ENCODE peak calls at places on chromosomes 3 and 15, in seven cellular contexts. O is stomach, B is adrenal gland, M is body of pancreas, P is uterus, J is ovary, H is heart left ventricle. S is an unnamed sample.

GRCh38 chr3:10437272-10437994 is 68.0 kb downstream of the ATP2B2 start:
- DNase-seq in H (no peak), J (no peak), B (no peak), O (no peak), P (no peak), M (no peak), S (no peak)

GRCh38 chr3:66140763-66141372 is 79.9 kb upstream of the SLC25A26 start:
- DNase-seq in H (no peak), O (peak; percentile 36), M (no peak), J (no peak), P (no peak), B (no peak), S (no peak)

GRCh38 chr15:70559223-70559823 is 204.0 kb downstream of the UACA start:
- DNase-seq in P (no peak), B (peak; percentile 65), O (peak; percentile 38), J (no peak), H (peak; percentile 43), M (no peak), S (peak; percentile 22)

GRCh38 chr3:179510496-179510895 is 52.2 kb upstream of the ACTL6A start:
- DNase-seq in H (no peak), J (no peak), M (no peak), O (no peak), P (no peak), B (no peak), S (no peak)

GRCh38 chr15:70670680-70671079 is 92.7 kb downstream of the UACA start:
- DNase-seq in O (no peak), M (no peak), J (no peak), P (no peak), H (no peak), B (no peak), S (no peak)

GRCh38 chr3:9884555-9885165 is 4.6 kb upstream of the CIDEC start:
- DNase-seq in M (no peak), H (no peak), B (peak; percentile 86), O (no peak), P (peak; percentile 48), J (no peak), S (peak; percentile 19)

GRCh38 chr3:50600841-50601591 is 10.6 kb downstream of the CISH start:
- DNase-seq in B (peak; percentile 97), H (peak; percentile 98), O (peak; percentile 97), P (peak; percentile 97), M (peak; percentile 99), J (peak; percentile 97), S (peak; percentile 96)

GRCh38 chr15:72197460-72198409 is at the start of gene GRAMD2A:
- DNase-seq in J (no peak), B (no peak), H (no peak), O (peak; percentile 43), P (no peak), M (no peak), S (no peak)

GRCh38 chr15:98727115-98728040 is 79.0 kb downstream of the IGF1R start:
- DNase-seq in J (peak; percentile 84), H (peak; percentile 93), B (peak; percentile 95), M (peak; percentile 79), P (peak; percentile 89), O (peak; percentile 92), S (peak; percentile 84)

GRCh38 chr3:155231792-155232191 is 61.7 kb downstream of the STRIT1 start:
- DNase-seq in M (no peak), B (no peak), P (no peak), O (no peak), J (no peak), H (no peak), S (no peak)

GRCh38 chr15:90851114-90851513 is 17.3 kb upstream of the FURIN start:
- DNase-seq in O (no peak), H (no peak), B (no peak), P (no peak), J (no peak), M (no peak), S (no peak)

GRCh38 chr15:34099914-34100313 is 1.7 kb downstream of the EMC7 start:
- DNase-seq in M (no peak), O (no peak), B (no peak), J (no peak), P (no peak), H (no peak), S (no peak)

GRCh38 chr15:57019496-57020160 is 101.2 kb downstream of the TCF12 start:
- DNase-seq in M (no peak), H (peak; percentile 59), J (no peak), O (no peak), P (no peak), B (no peak), S (no peak)

GRCh38 chr15:95409924-95410323 is 920.6 kb upstream of the NR2F2 start:
- DNase-seq in M (no peak), O (no peak), J (no peak), B (no peak), P (no peak), H (no peak), S (no peak)

GRCh38 chr3:127790580-127791183 is 31.6 kb downstream of the MGLL start:
- DNase-seq in J (no peak), O (no peak), H (no peak), M (no peak), P (no peak), B (no peak), S (peak; percentile 10)

GRCh38 chr15:31522056-31522455 is 195.4 kb downstream of the KLF13 start:
- DNase-seq in H (no peak), M (no peak), B (no peak), P (no peak), J (no peak), O (no peak), S (no peak)

GRCh38 chr3:52492059-52492458 is 3.1 kb upstream of the STAB1 start:
- DNase-seq in B (no peak), M (no peak), O (no peak), H (no peak), P (no peak), J (no peak), S (no peak)

GRCh38 chr3:5226783-5227182 is 39.3 kb downstream of the EDEM1 start:
- DNase-seq in J (no peak), H (no peak), O (no peak), P (no peak), M (no peak), B (no peak), S (no peak)

GRCh38 chr3:13593615-13594014 is 44.7 kb downstream of the FBLN2 start:
- DNase-seq in B (no peak), O (no peak), P (no peak), M (no peak), J (no peak), H (no peak), S (no peak)

GRCh38 chr3:41434781-41435180 is 235.5 kb downstream of the CTNNB1 start:
- DNase-seq in M (no peak), P (no peak), B (no peak), H (no peak), J (no peak), O (no peak), S (no peak)

GRCh38 chr3:27568393-27568792 is 84.2 kb upstream of the SLC4A7 start:
- DNase-seq in M (no peak), H (peak; percentile 84), P (peak; percentile 42), J (peak; percentile 19), O (peak; percentile 34), B (peak; percentile 80), S (peak; percentile 31)

GRCh38 chr3:21417991-21418390 is 333.0 kb downstream of the ZNF385D start:
- DNase-seq in P (no peak), B (no peak), H (no peak), M (no peak), O (no peak), J (no peak), S (no peak)

GRCh38 chr3:15728766-15729165 is 69.0 kb downstream of the ANKRD28 start:
- DNase-seq in O (no peak), J (no peak), P (no peak), B (no peak), H (no peak), M (no peak), S (no peak)

GRCh38 chr3:55904716-55905115 is 417.6 kb upstream of the WNT5A start:
- DNase-seq in P (no peak), H (no peak), B (no peak), J (no peak), M (no peak), O (no peak), S (no peak)

GRCh38 chr3:154987846-154988245 is 92.3 kb upstream of the MME start:
- DNase-seq in O (no peak), B (no peak), M (no peak), H (no peak), P (no peak), J (no peak), S (no peak)

GRCh38 chr15:39396979-39397615 is 183.8 kb upstream of the THBS1 start:
- DNase-seq in B (peak; percentile 55), P (no peak), H (no peak), O (no peak), M (no peak), J (no peak), S (no peak)

GRCh38 chr15:68578960-68579935 is at the start of gene CORO2B:
- DNase-seq in O (no peak), P (peak; percentile 59), M (no peak), H (peak; percentile 67), J (peak; percentile 74), B (no peak), S (no peak)

DNA sequence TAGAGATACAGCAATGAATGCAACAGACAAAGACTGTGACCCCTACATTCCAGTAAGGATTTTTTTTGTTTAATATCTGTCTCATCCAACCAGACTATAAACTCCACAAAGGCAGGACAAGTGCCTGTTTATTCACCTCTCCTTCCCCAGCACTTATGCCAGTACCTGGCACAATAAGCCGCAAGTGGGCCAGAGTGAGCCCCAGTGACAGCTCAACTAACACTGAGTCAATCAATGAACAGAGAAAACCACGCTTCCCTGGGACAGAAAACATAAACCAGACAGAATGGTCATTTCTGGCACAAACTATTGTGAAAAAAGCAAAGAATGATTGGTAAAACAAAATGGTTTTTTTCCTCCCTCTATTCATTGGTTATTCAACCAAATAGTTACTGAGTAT is 52.2 kb downstream of the RYK start:
- DNase-seq in H (no peak), P (no peak), M (no peak), J (no peak), O (no peak), B (no peak), S (no peak)
- H3K36me3 ChIP-seq in H (peaks cover 75% of the 10 kb centered on the region), P (no peaks in the 10 kb centered on the region), M (peaks cover 4% of the 10 kb centered on the region), J (no peaks in the 10 kb centered on the region), O (peaks cover 70% of the 10 kb centered on the region), B (no peaks in the 10 kb centered on the region), S (no peaks in the 10 kb centered on the region)

DNA sequence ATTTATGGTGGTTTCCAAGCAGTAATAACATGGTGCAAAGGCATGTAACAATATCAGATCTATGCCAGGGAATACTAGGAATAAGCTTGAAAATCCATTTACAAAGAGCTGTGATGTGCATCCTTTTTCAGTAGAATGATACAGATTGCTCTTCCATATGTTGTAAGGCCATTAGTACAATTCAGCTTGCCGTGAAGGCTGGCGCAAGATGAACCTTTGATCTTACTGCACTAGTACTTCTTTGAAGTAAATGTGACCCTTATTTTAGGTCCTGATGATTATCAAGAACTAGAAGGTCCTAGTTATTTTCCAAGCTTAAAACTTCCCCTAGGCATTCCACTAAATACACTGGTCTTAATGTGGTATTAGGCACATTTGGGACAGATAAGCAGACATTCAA is 210.1 kb upstream of the CD96 start:
- DNase-seq in O (no peak), J (no peak), M (no peak), H (no peak), B (no peak), P (no peak), S (no peak)
- TF ChIP-seq POLR2A in O (no peak), J (no peak), M (no peak), H (no peak), B (no peak), P (no peak), S (no peak)

GRCh38 chr3:146539315-146539714 is 5.1 kb downstream of the PLSCR1 start:
- DNase-seq in H (no peak), O (no peak), B (no peak), M (no peak), P (no peak), J (no peak), S (no peak)
- H3K36me3 ChIP-seq in H (peaks cover 2% of the 10 kb centered on the region), O (peaks cover 13% of the 10 kb centered on the region), B (no peaks in the 10 kb centered on the region), M (no peaks in the 10 kb centered on the region), P (no peaks in the 10 kb centered on the region), J (no peaks in the 10 kb centered on the region), S (no peaks in the 10 kb centered on the region)

GRCh38 chr3:47824541-47825473 is 21.9 kb downstream of the DHX30 start:
- DNase-seq in B (peak; percentile 79), M (peak; percentile 78), J (peak; percentile 82), H (peak; percentile 82), O (peak; percentile 80), P (peak; percentile 78), S (no peak)
- TF ChIP-seq POLR2A in B (peak; percentile 47), M (peak; percentile 60), J (peak; percentile 26), H (peak; percentile 37), O (peak; percentile 13), P (no peak), S (peak; percentile 27)